ENCODE peak calls at places on chromosomes 16 and 17, in eight cellular contexts. Z is esophagus squamous epithelium, R is MM.1S, Q is fibroblast of lung, H is AG04450, P is endothelial cell of umbilical vein, B is stomach, G is H9. N is an unnamed sample. For H3K27me3, the result is how much of the 10 kb centered on the place peaks cover.

GRCh38 chr17:19307521-19307920 is 55.0 kb downstream of the B9D1 start:
- DNase-seq in Z (no peak), R (no peak), Q (no peak), H (no peak), P (no peak), B (no peak), G (no peak), N (no peak)

GRCh38 chr16:67923414-67924127 is 8.1 kb downstream of the CTRL start:
- DNase-seq in Z (no peak), R (no peak), Q (peak), H (no peak), P (no peak), B (no peak), G (no peak), N (no peak)

GRCh38 chr17:33204156-33204555 is 88.9 kb downstream of the ASIC2 start:
- DNase-seq in Z (no peak), R (no peak), Q (no peak), H (no peak), P (no peak), B (no peak), G (peak), N (no peak)

GRCh38 chr16:82694239-82694874 is 67.6 kb downstream of the CDH13 start:
- DNase-seq in Z (no peak), R (no peak), Q (peak), H (no peak), P (no peak), B (no peak), G (no peak), N (no peak)

GRCh38 chr17:13539421-13539820 is 62.3 kb downstream of the HS3ST3A1 start:
- DNase-seq in Z (no peak), R (no peak), Q (no peak), H (no peak), P (no peak), B (no peak), G (no peak), N (no peak)

GRCh38 chr16:19513377-19514053 is 8.4 kb downstream of the GDE1 start:
- DNase-seq in Z (no peak), R (no peak), Q (no peak), H (no peak), P (no peak), B (no peak), G (no peak), N (no peak)

GRCh38 chr16:57192720-57193486 is 6.8 kb downstream of the RSPRY1 start:
- DNase-seq in Z (no peak), R (peak), Q (peak), H (no peak), P (no peak), B (no peak), G (no peak), N (peak)

GRCh38 chr17:63436523-63437110 is 9.5 kb downstream of the CYB561 start:
- DNase-seq in Z (no peak), R (no peak), Q (no peak), H (no peak), P (peak), B (peak), G (peak), N (no peak)

GRCh38 chr17:67995568-67996191 is 589 bp downstream of the C17orf58 start:
- DNase-seq in Z (no peak), R (peak), Q (peak), H (no peak), P (no peak), B (peak), G (peak), N (no peak)

GRCh38 chr17:14201595-14201994 is 35.1 kb downstream of the CDRT15 start:
- DNase-seq in Z (no peak), R (no peak), Q (no peak), H (no peak), P (no peak), B (no peak), G (no peak), N (no peak)

GRCh38 chr16:88762258-88762870 is 22.7 kb downstream of the PIEZO1 start:
- DNase-seq in Z (no peak), R (no peak), Q (no peak), H (no peak), P (no peak), B (no peak), G (no peak), N (no peak)

GRCh38 chr17:81438024-81438664 is 42.9 kb downstream of the BAHCC1 start:
- DNase-seq in Z (no peak), R (no peak), Q (no peak), H (no peak), P (no peak), B (no peak), G (no peak), N (no peak)

GRCh38 chr17:45784583-45785372 is 658 bp downstream of the CRHR1 start:
- DNase-seq in Z (no peak), R (no peak), Q (peak), H (no peak), P (peak), B (peak), G (peak), N (no peak)

GRCh38 chr17:10155334-10156081 is 42.9 kb downstream of the GAS7 start:
- DNase-seq in Z (no peak), R (no peak), Q (no peak), H (no peak), P (no peak), B (no peak), G (no peak), N (no peak)

GRCh38 chr17:47948706-47949196 is 7.4 kb downstream of the PNPO start:
- DNase-seq in Z (no peak), R (no peak), Q (no peak), H (no peak), P (peak), B (peak), G (no peak), N (no peak)

GRCh38 chr17:82240506-82241182 is 11.8 kb downstream of the SLC16A3 start:
- DNase-seq in Z (no peak), R (no peak), Q (no peak), H (no peak), P (no peak), B (no peak), G (peak), N (no peak)

GRCh38 chr17:245611-246010 is 64.2 kb upstream of the DOC2B start:
- DNase-seq in Z (no peak), R (no peak), Q (no peak), H (no peak), P (no peak), B (no peak), G (no peak), N (no peak)

GRCh38 chr17:45431531-45432404 is 902 bp downstream of the ARHGAP27 start:
- DNase-seq in Z (no peak), R (peak), Q (peak), H (no peak), P (peak), B (peak), G (peak), N (no peak)

GRCh38 chr17:62111562-62112180 is 46.6 kb upstream of the MED13 start:
- DNase-seq in Z (no peak), R (peak), Q (no peak), H (no peak), P (no peak), B (no peak), G (no peak), N (no peak)

GRCh38 chr17:62105861-62106260 is 40.8 kb upstream of the MED13 start:
- DNase-seq in Z (no peak), R (no peak), Q (no peak), H (no peak), P (no peak), B (peak), G (no peak), N (no peak)

GRCh38 chr17:62110923-62111484 is 45.9 kb upstream of the MED13 start:
- DNase-seq in Z (no peak), R (no peak), Q (no peak), H (no peak), P (no peak), B (no peak), G (no peak), N (no peak)

GRCh38 chr17:62109924-62110323 is 44.8 kb upstream of the MED13 start:
- DNase-seq in Z (no peak), R (no peak), Q (no peak), H (no peak), P (no peak), B (no peak), G (no peak), N (no peak)

GRCh38 chr17:62109378-62109902 is 44.4 kb upstream of the MED13 start:
- DNase-seq in Z (no peak), R (peak), Q (peak), H (peak), P (peak), B (peak), G (peak), N (peak)
- TF ChIP-seq CTCF in Z (no peak), R (peak), Q (peak), H (peak), P (peak), B (peak), G (peak), N (peak)

GRCh38 chr17:38569701-38570512 is 35.8 kb downstream of the SRCIN1 start:
- DNase-seq in Z (no peak), R (no peak), Q (no peak), H (no peak), P (no peak), B (no peak), G (no peak), N (no peak)

GRCh38 chr17:38572665-38573365 is 32.9 kb downstream of the SRCIN1 start:
- DNase-seq in Z (no peak), R (peak), Q (no peak), H (no peak), P (no peak), B (peak), G (peak), N (no peak)

GRCh38 chr17:38574712-38575111 is 31.0 kb downstream of the SRCIN1 start:
- DNase-seq in Z (no peak), R (no peak), Q (no peak), H (no peak), P (no peak), B (no peak), G (no peak), N (no peak)

GRCh38 chr17:38572292-38572664 is 33.5 kb downstream of the SRCIN1 start:
- DNase-seq in Z (no peak), R (no peak), Q (no peak), H (no peak), P (no peak), B (no peak), G (no peak), N (no peak)

DNA sequence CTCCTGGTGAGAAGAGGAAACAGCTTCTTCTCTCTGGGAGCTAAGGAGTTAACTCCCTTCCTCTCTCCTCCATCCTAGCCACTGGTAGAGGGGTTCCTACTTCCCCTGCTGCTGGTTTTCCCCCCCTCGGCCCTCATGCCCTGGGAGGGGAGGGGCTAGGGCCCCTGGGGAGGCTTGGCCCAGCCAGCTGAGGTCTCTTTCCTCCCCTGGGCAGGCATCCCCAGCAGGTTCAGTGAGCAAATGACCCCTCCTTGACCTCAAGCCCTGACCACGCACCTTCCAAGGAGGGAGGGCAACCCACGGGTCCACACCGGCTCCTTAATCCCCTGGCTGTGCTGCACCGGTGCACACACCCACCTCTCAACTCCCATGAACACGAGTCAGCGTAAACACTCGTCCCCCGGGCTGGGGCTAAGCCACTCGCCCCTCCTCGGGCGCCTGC is 33.9 kb downstream of the SRCIN1 start:
- DNase-seq in Z (no peak), R (no peak), Q (no peak), H (no peak), P (no peak), B (no peak), G (peak), N (no peak)
- H3K27me3 ChIP-seq in Z (under half), R (half or more), Q (half or more), H (half or more), P (half or more), B (under half), G (half or more), N (half or more)

DNA sequence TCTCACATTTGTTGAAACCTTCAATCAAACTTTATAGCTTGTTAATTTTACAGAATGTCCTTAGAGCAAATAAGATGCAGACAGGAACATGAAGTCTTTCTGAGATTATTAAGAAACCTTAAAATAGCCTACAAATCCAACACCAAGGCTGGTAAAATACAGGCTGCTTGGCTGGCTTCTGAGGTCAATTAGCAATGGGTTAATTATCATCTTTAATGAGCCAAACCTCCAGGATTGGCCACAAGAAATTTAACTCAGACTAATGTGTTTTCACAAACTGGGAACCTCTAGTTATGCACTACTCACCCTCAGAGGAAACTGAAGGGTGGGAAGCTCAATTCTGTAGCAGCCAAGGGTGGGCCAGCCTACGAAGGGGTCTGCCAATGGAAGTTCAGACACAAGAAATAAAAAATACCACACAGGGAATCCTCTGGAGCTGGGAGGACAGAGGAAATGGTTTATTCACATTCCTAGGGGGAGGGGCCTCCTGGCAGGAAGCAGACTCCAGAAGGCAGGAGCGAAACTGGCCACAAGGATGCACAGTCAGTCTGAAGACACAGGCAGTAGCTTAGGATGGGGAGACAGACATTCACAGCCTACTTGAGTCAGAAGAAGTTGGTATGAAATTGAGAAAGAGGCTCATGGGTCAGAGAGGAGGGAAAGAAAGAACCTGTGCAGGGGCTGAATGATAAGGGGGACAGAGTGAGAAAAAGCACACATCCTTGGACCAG is 36.1 kb downstream of the HIC1 start:
- DNase-seq in Z (no peak), R (no peak), Q (peak), H (peak), P (peak), B (no peak), G (peak), N (peak)
- TF ChIP-seq CTCF in Z (no peak), R (no peak), Q (peak), H (peak), P (peak), B (peak), G (peak), N (peak)

GRCh38 chr17:36732351-36732750 is 131.0 kb downstream of the MRM1 start:
- DNase-seq in Z (no peak), R (no peak), Q (no peak), H (no peak), P (no peak), B (no peak), G (no peak), N (no peak)
- H3K27me3 ChIP-seq in Z (under half), R (half or more), Q (under half), H (under half), P (under half), B (under half), G (under half), N (half or more)

GRCh38 chr17:44095388-44095646 is 24.8 kb downstream of the G6PC3 start:
- DNase-seq in Z (no peak), R (no peak), Q (no peak), H (no peak), P (no peak), B (no peak), G (no peak), N (no peak)

GRCh38 chr17:44097110-44097810 is 26.2 kb downstream of the HDAC5 start:
- DNase-seq in Z (no peak), R (no peak), Q (peak), H (no peak), P (no peak), B (peak), G (no peak), N (no peak)

GRCh38 chr17:44093231-44093900 is 22.8 kb downstream of the G6PC3 start:
- DNase-seq in Z (no peak), R (no peak), Q (no peak), H (no peak), P (no peak), B (no peak), G (no peak), N (no peak)

GRCh38 chr17:44094701-44095387 is 24.3 kb downstream of the G6PC3 start:
- DNase-seq in Z (no peak), R (no peak), Q (no peak), H (no peak), P (no peak), B (no peak), G (no peak), N (no peak)

GRCh38 chr17:44095647-44096496 is 25.3 kb downstream of the G6PC3 start:
- DNase-seq in Z (no peak), R (no peak), Q (peak), H (peak), P (peak), B (no peak), G (peak), N (peak)
- TF ChIP-seq CTCF in Z (no peak), R (no peak), Q (peak), H (peak), P (no peak), B (no peak), G (peak), N (peak)

GRCh38 chr17:58263773-58264172 is 17.0 kb downstream of the MPO start:
- DNase-seq in Z (no peak), R (no peak), Q (no peak), H (no peak), P (no peak), B (no peak), G (no peak), N (no peak)

GRCh38 chr17:58265266-58265665 is 15.5 kb downstream of the MPO start:
- DNase-seq in Z (no peak), R (no peak), Q (no peak), H (no peak), P (no peak), B (no peak), G (no peak), N (no peak)

GRCh38 chr17:58265902-58266875 is 14.5 kb downstream of the MPO start:
- DNase-seq in Z (no peak), R (no peak), Q (no peak), H (no peak), P (no peak), B (no peak), G (no peak), N (no peak)

GRCh38 chr17:58264407-58265103 is 16.2 kb downstream of the MPO start:
- DNase-seq in Z (no peak), R (no peak), Q (no peak), H (no peak), P (no peak), B (no peak), G (no peak), N (no peak)

DNA sequence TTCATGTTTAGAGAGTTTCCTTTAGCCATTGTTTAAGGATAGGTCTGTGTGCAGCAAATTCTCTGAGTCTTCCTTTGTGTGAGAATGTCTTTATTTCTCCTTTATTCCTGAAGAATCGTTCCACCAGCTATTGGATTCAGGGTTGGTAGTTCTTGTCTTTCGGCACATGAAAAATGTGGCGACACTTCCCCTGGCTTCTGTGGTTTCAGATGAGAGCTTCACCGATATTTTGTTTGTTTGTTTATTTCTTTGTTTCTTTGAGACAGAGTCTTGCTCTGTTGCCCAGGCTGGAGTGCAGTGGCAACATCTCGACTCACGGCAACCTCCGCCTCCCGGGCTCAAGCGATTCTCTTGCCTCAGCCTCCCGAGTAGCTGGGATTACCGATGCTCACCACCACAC is 18.6 kb downstream of the MPO start:
- DNase-seq in Z (no peak), R (no peak), Q (no peak), H (no peak), P (no peak), B (no peak), G (peak), N (no peak)
- H3K27me3 ChIP-seq in Z (under half), R (under half), Q (under half), H (under half), P (under half), B (under half), G (under half), N (under half)

GRCh38 chr16:75064403-75065148 is 52.0 kb downstream of the LDHD start:
- DNase-seq in Z (no peak), R (no peak), Q (peak), H (no peak), P (no peak), B (peak), G (no peak), N (no peak)

GRCh38 chr16:75062944-75063444 is 53.6 kb downstream of the LDHD start:
- DNase-seq in Z (no peak), R (no peak), Q (no peak), H (no peak), P (no peak), B (no peak), G (no peak), N (no peak)

GRCh38 chr16:75065149-75065807 is 51.3 kb downstream of the LDHD start:
- DNase-seq in Z (no peak), R (no peak), Q (no peak), H (no peak), P (no peak), B (no peak), G (no peak), N (no peak)

GRCh38 chr16:75062135-75062943 is 54.2 kb downstream of the LDHD start:
- DNase-seq in Z (no peak), R (no peak), Q (peak), H (no peak), P (no peak), B (peak), G (no peak), N (no peak)

GRCh38 chr16:75063549-75064082 is 53.0 kb downstream of the LDHD start:
- DNase-seq in Z (no peak), R (no peak), Q (no peak), H (no peak), P (no peak), B (no peak), G (no peak), N (no peak)
- TF ChIP-seq CTCF in Z (no peak), R (no peak), Q (no peak), H (no peak), P (no peak), B (no peak), G (no peak), N (no peak)

GRCh38 chr17:49435630-49436029 is 20.9 kb upstream of the PHB1 start:
- DNase-seq in Z (no peak), R (no peak), Q (no peak), H (no peak), P (no peak), B (no peak), G (no peak), N (no peak)
- H3K27me3 ChIP-seq in Z (under half), R (half or more), Q (under half), H (under half), P (under half), B (under half), G (under half), N (under half)

GRCh38 chr17:72351884-72352346 is 231.1 kb downstream of the SOX9 start:
- DNase-seq in Z (no peak), R (no peak), Q (no peak), H (no peak), P (no peak), B (no peak), G (peak), N (no peak)
- TF ChIP-seq CTCF in Z (no peak), R (no peak), Q (no peak), H (no peak), P (no peak), B (no peak), G (peak), N (no peak)

N was measured in kidney epithelial cell.